ENCODE peak calls at places on chromosomes 13 and 19, in nine cellular contexts. Y is GM23248; M is adipocyte; I is kidney; P is prostate gland; H is fibroblast of lung; J is effector memory CD4-positive, alpha-beta T cell; S is psoas muscle; N is A549. A is an unnamed sample. For H3K9me3 and H3K4me1, the result is how much of the 10 kb centered on the place peaks cover.

GRCh38 chr19:18364826-18365528 is 21.0 kb upstream of the GDF15 start:
- DNase-seq in P (peak), Y (peak), H (peak), N (peak), I (peak), J (no peak), S (no peak), M (peak), A (peak)

GRCh38 chr13:38417727-38418126 is 68.1 kb downstream of the UFM1 start:
- DNase-seq in H (peak), Y (peak), I (no peak), S (no peak), N (peak), J (no peak), M (no peak), P (no peak), A (no peak)

GRCh38 chr19:16234552-16235445 is 37.1 kb downstream of the AP1M1 start:
- DNase-seq in Y (no peak), M (no peak), I (no peak), J (no peak), H (no peak), S (no peak), P (no peak), N (no peak), A (no peak)

GRCh38 chr19:44611812-44612295 is 1.5 kb upstream of the IGSF23 start:
- DNase-seq in I (no peak), M (no peak), Y (no peak), N (no peak), H (no peak), S (no peak), P (no peak), J (no peak), A (no peak)

GRCh38 chr19:17947815-17948473 is 15.1 kb downstream of the CCDC124 start:
- DNase-seq in Y (peak), P (peak), H (peak), M (peak), J (peak), S (peak), I (peak), N (peak), A (peak)

GRCh38 chr13:105773887-105774538 is 761.4 kb downstream of the EFNB2 start:
- DNase-seq in S (no peak), N (peak), M (peak), I (no peak), Y (no peak), H (peak), J (no peak), P (no peak), A (no peak)

GRCh38 chr19:1470864-1471513 is 8.0 kb downstream of the C19orf25 start:
- DNase-seq in N (no peak), J (no peak), Y (peak), S (peak), I (peak), H (no peak), M (no peak), P (no peak), A (peak)

GRCh38 chr13:31050486-31051400 is 111.0 kb downstream of the HSPH1 start:
- DNase-seq in N (no peak), Y (peak), P (no peak), H (no peak), M (peak), J (no peak), S (no peak), I (no peak), A (no peak)

GRCh38 chr13:94323746-94324408 is 155.6 kb downstream of the DCT start:
- DNase-seq in M (no peak), S (no peak), P (no peak), J (peak), H (no peak), N (no peak), Y (no peak), I (no peak), A (no peak)

GRCh38 chr19:32614916-32615315 is 33.9 kb downstream of the PDCD5 start:
- DNase-seq in I (no peak), N (no peak), P (no peak), Y (no peak), S (no peak), H (no peak), M (no peak), J (no peak), A (no peak)

GRCh38 chr13:44906758-44907157 is 82.5 kb downstream of the NUFIP1 start:
- DNase-seq in J (no peak), P (peak), S (no peak), Y (peak), N (no peak), H (peak), M (peak), I (no peak), A (peak)

GRCh38 chr13:99980201-99981114 is 1.1 kb upstream of the ZIC2 start:
- DNase-seq in M (peak), H (peak), N (peak), Y (peak), S (peak), I (peak), P (peak), J (no peak), A (peak)

GRCh38 chr13:32453981-32454380 is 26.1 kb upstream of the N4BP2L1 start:
- DNase-seq in J (no peak), I (no peak), M (no peak), H (no peak), N (no peak), S (no peak), P (no peak), Y (peak), A (no peak)

GRCh38 chr13:19927117-19927734 is 31.3 kb upstream of the ZMYM2 start:
- DNase-seq in M (peak), I (no peak), H (peak), Y (peak), S (no peak), P (no peak), J (no peak), N (peak), A (no peak)

GRCh38 chr13:90968510-90968909 is 379.0 kb upstream of the MIR17HG start:
- DNase-seq in Y (peak), S (no peak), N (peak), I (no peak), M (peak), P (no peak), H (peak), J (no peak), A (peak)

GRCh38 chr19:7132054-7132453 is 62.6 kb downstream of the ZNF557 start:
- DNase-seq in S (no peak), J (no peak), N (no peak), M (no peak), Y (no peak), P (no peak), H (no peak), I (no peak), A (no peak)

GRCh38 chr13:97712770-97713169 is 240.7 kb upstream of the IPO5 start:
- DNase-seq in P (no peak), M (no peak), S (no peak), I (no peak), N (no peak), H (no peak), J (no peak), Y (no peak), A (no peak)

GRCh38 chr13:111212517-111212873 is 97.4 kb downstream of the ARHGEF7 start:
- DNase-seq in P (no peak), S (no peak), H (no peak), N (no peak), Y (no peak), M (no peak), I (no peak), J (no peak), A (no peak)

GRCh38 chr13:91375119-91375729 is 23.2 kb upstream of the GPC5 start:
- DNase-seq in J (no peak), M (peak), P (no peak), H (peak), S (no peak), Y (peak), I (no peak), N (peak), A (no peak)

GRCh38 chr13:51945149-51945548 is 66.1 kb downstream of the ATP7B start:
- DNase-seq in J (no peak), M (no peak), P (no peak), S (no peak), Y (no peak), N (no peak), I (no peak), H (no peak), A (no peak)

GRCh38 chr13:27269114-27269665 is 1.4 kb upstream of the RASL11A start:
- DNase-seq in J (no peak), P (no peak), I (no peak), N (no peak), S (no peak), Y (peak), M (no peak), H (no peak), A (no peak)

GRCh38 chr19:469833-470232 is 9.0 kb upstream of the SHC2 start:
- DNase-seq in P (no peak), J (no peak), S (no peak), I (no peak), N (no peak), H (no peak), Y (no peak), M (no peak), A (no peak)

GRCh38 chr19:29680447-29680846 is 15.2 kb downstream of the PLEKHF1 start:
- DNase-seq in P (no peak), I (peak), M (no peak), J (peak), Y (no peak), S (peak), H (no peak), N (no peak), A (no peak)

GRCh38 chr13:76474356-76474755 is 411.8 kb downstream of the KCTD12 start:
- DNase-seq in Y (peak), S (no peak), M (peak), N (no peak), I (no peak), J (no peak), H (peak), P (no peak), A (no peak)

GRCh38 chr13:43061496-43062280 is 38.3 kb downstream of the DNAJC15 start:
- DNase-seq in Y (no peak), M (no peak), I (no peak), S (no peak), P (no peak), N (no peak), H (no peak), J (no peak), A (no peak)

GRCh38 chr13:43785681-43786471 is 896 bp downstream of the ENOX1 start:
- DNase-seq in J (no peak), M (peak), I (peak), H (peak), N (peak), S (peak), P (peak), Y (peak), A (peak)

GRCh38 chr19:3115411-3115810 is 20.4 kb upstream of the GNA15 start:
- DNase-seq in Y (no peak), M (no peak), H (no peak), I (peak), N (no peak), P (no peak), S (no peak), J (no peak), A (no peak)

GRCh38 chr19:54473071-54473941 is at the start of gene CDC42EP5:
- DNase-seq in P (peak), N (no peak), I (peak), H (peak), S (peak), M (peak), Y (peak), J (no peak), A (no peak)

GRCh38 chr19:55156202-55157063 is 1.1 kb downstream of the TNNI3 start:
- DNase-seq in Y (peak), P (no peak), M (no peak), I (peak), N (peak), J (no peak), H (peak), S (peak), A (peak)

GRCh38 chr13:43432948-43433347 is 353.8 kb downstream of the ENOX1 start:
- DNase-seq in I (no peak), N (no peak), P (no peak), M (no peak), Y (no peak), J (no peak), H (peak), S (no peak), A (no peak)

GRCh38 chr13:42107006-42107405 is 58.6 kb downstream of the DGKH start:
- DNase-seq in I (no peak), P (no peak), H (no peak), M (no peak), Y (no peak), N (no peak), S (no peak), J (no peak), A (no peak)

GRCh38 chr19:33434886-33435705 is 61.6 kb downstream of the CEBPG start:
- DNase-seq in S (no peak), M (peak), J (no peak), H (peak), Y (peak), N (no peak), P (no peak), I (peak), A (no peak)

GRCh38 chr19:51490676-51491075 is 10.9 kb downstream of the SIGLEC12 start:
- DNase-seq in Y (no peak), H (no peak), M (no peak), S (no peak), P (no peak), I (no peak), J (no peak), N (no peak), A (no peak)

GRCh38 chr19:35429698-35430097 is 18.4 kb upstream of the FFAR2 start:
- DNase-seq in I (no peak), H (no peak), J (no peak), P (no peak), Y (no peak), M (no peak), N (no peak), S (no peak), A (no peak)

GRCh38 chr13:99464441-99464949 is 36.8 kb upstream of the TM9SF2 start:
- DNase-seq in S (no peak), H (peak), P (no peak), M (peak), Y (peak), N (no peak), I (no peak), J (no peak), A (no peak)

DNA sequence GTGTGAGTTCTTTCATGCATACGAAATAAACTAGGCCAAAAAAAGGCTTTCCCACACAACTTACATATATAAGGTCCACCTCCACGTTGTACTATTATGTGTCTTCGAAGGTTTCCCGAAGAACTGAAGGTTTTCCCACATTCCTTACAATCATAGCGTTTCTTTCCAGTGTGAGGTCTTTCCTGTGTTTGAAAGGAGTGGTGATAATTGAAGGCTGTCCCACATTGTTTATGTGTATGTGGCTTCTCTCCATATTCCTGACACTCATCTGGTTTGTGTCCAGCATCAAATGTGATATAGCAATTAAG is 14.6 kb downstream of the ZNF442 start:
- DNase-seq in N (no peak), M (no peak), Y (peak), J (no peak), H (peak), P (no peak), I (no peak), S (no peak), A (no peak)
- H3K9me3 ChIP-seq in N (under half), M (half or more), Y (under half), J (under half), H (under half), P (under half), I (under half), S (half or more), A (under half)

GRCh38 chr19:47561440-47562045 is 11.4 kb downstream of the ZNF541 start:
- DNase-seq in J (no peak), I (no peak), P (no peak), Y (no peak), S (no peak), N (peak), M (peak), H (no peak), A (no peak)

GRCh38 chr19:47569331-47569730 is 3.6 kb downstream of the ZNF541 start:
- DNase-seq in I (no peak), S (no peak), M (no peak), N (no peak), H (no peak), P (no peak), J (no peak), Y (no peak), A (no peak)

GRCh38 chr19:47560999-47561398 is 11.9 kb downstream of the ZNF541 start:
- DNase-seq in I (no peak), M (no peak), H (no peak), N (no peak), P (no peak), Y (no peak), J (no peak), S (no peak), A (no peak)

GRCh38 chr19:47564081-47564480 is 8.9 kb downstream of the ZNF541 start:
- DNase-seq in S (no peak), M (no peak), H (no peak), N (no peak), J (no peak), Y (no peak), I (no peak), P (no peak), A (no peak)
- H3K4me3 ChIP-seq in S (no peak), M (no peak), H (no peak), N (no peak), J (no peak), Y (no peak), I (no peak), P (no peak), A (no peak)

GRCh38 chr19:4721196-4721595 is 2.4 kb downstream of the DPP9 start:
- DNase-seq in J (no peak), I (no peak), P (no peak), S (no peak), M (no peak), H (no peak), N (no peak), Y (no peak), A (no peak)
- H3K4me1 ChIP-seq in J (under half), I (under half), P (under half), S (under half), M (under half), H (under half), N (under half), Y (under half), A (under half)

DNA sequence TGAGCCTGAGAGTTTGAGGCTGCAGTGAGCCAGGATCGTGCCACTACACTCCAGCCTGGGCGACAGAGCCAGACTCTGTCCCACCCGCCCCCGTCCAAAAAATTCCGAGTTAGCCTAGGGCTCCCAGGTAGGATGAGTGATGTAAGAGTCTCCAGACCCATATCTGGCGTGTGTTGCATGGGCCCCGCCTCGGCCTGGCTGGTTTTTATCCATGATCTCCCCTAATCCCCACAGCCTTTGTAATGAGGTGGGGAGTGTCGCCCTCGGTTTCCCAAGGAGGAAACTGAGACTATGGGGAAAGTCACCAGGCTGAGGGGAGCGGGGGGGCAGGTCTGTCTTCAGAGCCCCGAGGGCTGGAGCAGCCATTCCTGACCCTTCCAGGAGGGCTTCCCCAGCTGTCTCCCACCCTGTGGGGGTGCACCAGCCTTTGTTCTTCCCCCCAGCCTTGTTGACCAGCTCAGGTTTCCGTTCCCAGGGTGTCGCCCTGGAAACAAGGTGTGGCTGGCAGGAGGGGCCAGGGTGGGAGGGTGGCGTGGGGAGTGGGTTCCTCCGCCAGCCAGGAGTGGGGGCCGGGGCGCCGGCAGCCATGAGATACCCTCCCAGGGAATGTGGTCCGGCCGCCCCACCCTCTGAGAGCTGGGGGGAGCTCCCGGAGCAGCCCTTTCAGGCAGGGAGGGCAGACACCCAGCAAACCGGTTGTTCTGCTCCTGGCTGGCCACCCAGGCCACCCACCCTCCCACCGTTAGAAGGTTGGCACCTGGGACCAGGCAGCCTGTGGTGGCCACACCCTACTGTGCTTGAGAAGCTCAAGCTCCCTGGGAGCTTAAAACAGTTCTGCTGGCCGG is 11.5 kb downstream of the MYH14 start:
- DNase-seq in H (no peak), P (peak), S (no peak), Y (no peak), J (no peak), N (no peak), I (peak), M (no peak), A (no peak)
- H3K9me3 ChIP-seq in H (under half), P (under half), S (under half), Y (under half), J (under half), N (under half), I (under half), M (under half), A (under half)

DNA sequence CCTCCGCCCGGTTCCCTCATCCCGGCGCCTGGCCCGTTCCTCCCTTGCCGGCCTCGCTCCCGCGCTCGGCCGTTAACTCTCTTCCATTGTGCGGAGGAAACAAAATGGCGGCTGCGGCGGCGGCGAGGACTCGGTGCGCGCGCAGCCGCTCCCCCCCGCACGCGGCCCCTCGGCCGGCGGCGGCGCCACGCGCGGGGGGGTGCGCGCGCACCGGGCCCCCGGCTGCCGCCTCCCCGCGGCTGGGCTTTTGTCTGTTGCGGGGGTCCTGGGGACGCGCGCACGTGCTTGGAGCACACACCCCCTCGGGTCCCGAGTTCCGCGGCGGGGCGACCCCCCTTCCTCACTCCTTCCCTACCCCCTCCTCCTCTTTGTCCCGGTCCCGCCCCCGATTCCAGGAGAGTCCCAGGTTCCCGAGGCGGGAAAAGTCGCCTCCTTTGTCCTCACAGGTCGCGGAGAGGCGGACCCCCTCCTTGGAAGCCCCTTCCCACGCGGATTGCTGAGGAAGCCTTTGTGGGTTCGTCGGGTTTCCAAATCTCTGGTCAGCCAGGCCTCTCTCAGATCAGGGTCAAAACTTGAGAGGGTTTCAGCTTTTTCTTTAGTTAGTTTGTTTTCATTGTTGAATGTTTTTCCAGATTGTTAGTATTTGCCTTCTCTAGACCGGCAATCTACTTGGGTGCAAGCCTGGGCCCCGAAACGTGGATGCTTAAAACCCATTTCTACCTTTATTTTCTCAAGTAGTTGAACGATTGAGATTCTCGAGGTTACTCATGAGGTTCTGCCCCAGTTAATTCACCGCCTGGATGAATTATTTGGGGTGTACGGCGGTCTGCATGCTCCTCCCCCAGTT is 687 bp downstream of the ILF3 start:
- DNase-seq in H (no peak), J (no peak), P (peak), S (no peak), N (peak), M (peak), Y (peak), I (peak), A (peak)
- H3K4me3 ChIP-seq in H (peak), J (peak), P (peak), S (peak), N (peak), M (peak), Y (peak), I (peak), A (peak)

DNA sequence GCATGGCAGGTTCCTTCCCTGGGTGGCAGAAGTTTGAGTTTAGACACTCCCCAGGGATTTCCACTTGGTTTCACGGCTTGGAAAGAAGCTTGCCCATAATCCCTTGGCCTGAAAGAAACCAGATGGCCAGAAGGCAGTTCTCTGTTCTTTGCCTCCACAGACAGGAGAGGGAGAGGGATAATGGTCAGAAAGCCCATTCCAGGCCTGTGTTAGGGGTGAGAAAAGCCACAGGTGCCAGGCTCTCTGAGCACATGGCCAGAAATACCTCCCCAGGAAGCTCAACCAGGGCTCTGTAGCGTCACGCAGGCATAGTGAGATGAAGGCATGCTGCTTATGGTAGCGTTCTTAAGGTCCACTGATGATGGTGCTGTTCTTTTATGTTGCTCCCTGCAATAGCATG is 236.2 kb downstream of the FOXO1 start:
- DNase-seq in P (no peak), I (no peak), N (no peak), M (no peak), J (no peak), S (no peak), H (no peak), Y (no peak), A (no peak)
- H3K4me1 ChIP-seq in P (under half), I (under half), N (under half), M (under half), J (under half), S (under half), H (under half), Y (under half), A (under half)